ENCODE peak calls at places on chromosomes 13 and 19, in five cellular contexts. R, U, C, H and Q are unnamed samples.

GRCh38 chr13:102638741-102639140 is 42.0 kb downstream of the TPP2 start:
- DNase-seq in C (no peak), H (no peak), U (no peak), R (no peak), Q (no peak)

GRCh38 chr13:30924321-30924720 is 8.1 kb upstream of the TEX26 start:
- DNase-seq in R (no peak), H (no peak), U (no peak), C (no peak), Q (no peak)

GRCh38 chr13:110832531-110832930 is 82.3 kb downstream of the ANKRD10 start:
- DNase-seq in H (no peak), U (no peak), R (no peak), C (no peak), Q (no peak)

GRCh38 chr13:86692291-86692690 is 893.1 kb upstream of the SLITRK6 start:
- DNase-seq in H (no peak), U (no peak), R (no peak), C (no peak), Q (no peak)

GRCh38 chr13:110616103-110617101 is 1.1 kb downstream of the NAXD start:
- DNase-seq in C (peak; percentile 68), U (peak; percentile 86), H (no peak), R (no peak), Q (no peak)

GRCh38 chr19:42282036-42282762 is 13.1 kb downstream of the CIC start:
- DNase-seq in R (no peak), C (no peak), H (no peak), U (peak; percentile 50), Q (no peak)

GRCh38 chr19:3606174-3606689 is 443 bp downstream of the TBXA2R start:
- DNase-seq in H (peak; percentile 52), U (no peak), R (no peak), C (peak; percentile 66), Q (no peak)

GRCh38 chr13:45779901-45780300 is 71.7 kb downstream of the SIAH3 start:
- DNase-seq in C (no peak), U (no peak), R (no peak), H (no peak), Q (no peak)

GRCh38 chr19:46890423-46891170 is 29.8 kb downstream of the ARHGAP35 start:
- DNase-seq in C (peak; percentile 75), H (no peak), R (no peak), U (peak; percentile 96), Q (peak; percentile 67)

GRCh38 chr19:54661846-54662489 is 817 bp upstream of the LILRB4 start:
- DNase-seq in C (no peak), U (no peak), R (no peak), H (no peak), Q (no peak)

GRCh38 chr13:91313103-91313502 is 34.4 kb upstream of the MIR17HG start:
- DNase-seq in H (no peak), U (peak; percentile 6), C (peak; percentile 2), R (no peak), Q (peak; percentile 0)

GRCh38 chr13:111597041-111598017 is 276.9 kb downstream of the TEX29 start:
- DNase-seq in R (no peak), U (no peak), H (no peak), C (no peak), Q (no peak)

GRCh38 chr13:112102243-112102642 is 35.3 kb downstream of the SOX1 start:
- DNase-seq in H (peak; percentile 44), R (no peak), C (no peak), U (no peak), Q (no peak)

GRCh38 chr13:48492123-48493075 is 40.5 kb downstream of the RCBTB2 start:
- DNase-seq in H (no peak), R (no peak), U (peak; percentile 64), C (peak; percentile 50), Q (no peak)

GRCh38 chr13:32911506-32911905 is 104.7 kb upstream of the KL start:
- DNase-seq in U (peak; percentile 63), C (peak; percentile 49), H (no peak), R (no peak), Q (peak; percentile 61)

GRCh38 chr13:39612023-39612637 is 9.1 kb upstream of the LHFPL6 start:
- DNase-seq in R (peak; percentile 57), C (peak; percentile 53), U (peak; percentile 78), H (peak; percentile 15), Q (peak; percentile 23)

GRCh38 chr19:38252935-38253691 is 3.1 kb downstream of the PPP1R14A start:
- DNase-seq in R (peak; percentile 85), H (no peak), C (no peak), U (no peak), Q (no peak)